ENCODE peak calls at places on chromosomes 16 and 17, in six cellular contexts. P is activated CD8-positive, alpha-beta memory T cell treated with anti-CD3 and anti-CD28 coated beads for 4 hours; A is pancreas; U is NCI-H1048; T is Right ventricle myocardium superior; N is AG08396. B is an unnamed sample.

GRCh38 chr16:85029413-85029794 is 1.8 kb downstream of the KIAA0513 start:
- DNase-seq in P (peak; percentile 53), U (no peak), T (no peak), N (peak; percentile 27), A (no peak), B (no peak)

GRCh38 chr16:10947211-10947787 is 2.9 kb downstream of the CLEC16A start:
- DNase-seq in A (no peak), P (no peak), N (no peak), T (no peak), U (no peak), B (no peak)

GRCh38 chr16:89071686-89072182 is 21.9 kb upstream of the ACSF3 start:
- DNase-seq in T (no peak), U (no peak), N (no peak), A (no peak), P (no peak), B (peak; percentile 51)

GRCh38 chr16:17511340-17511739 is 40.6 kb upstream of the XYLT1 start:
- DNase-seq in T (no peak), P (no peak), N (no peak), A (no peak), U (no peak), B (no peak)

GRCh38 chr16:17205279-17206139 is 265.3 kb downstream of the XYLT1 start:
- DNase-seq in P (no peak), U (no peak), A (peak; percentile 45), N (peak; percentile 61), T (no peak), B (no peak)

GRCh38 chr17:46033392-46033791 is 34.3 kb downstream of the STH start:
- DNase-seq in P (no peak), T (no peak), N (no peak), U (no peak), A (peak; percentile 74), B (no peak)

GRCh38 chr16:19073344-19073743 is 5.9 kb downstream of the COQ7 start:
- DNase-seq in A (no peak), N (no peak), T (no peak), P (no peak), U (no peak), B (no peak)

GRCh38 chr17:14038206-14038605 is 31.1 kb upstream of the COX10 start:
- DNase-seq in P (no peak), T (no peak), N (peak; percentile 63), A (no peak), U (no peak), B (no peak)

GRCh38 chr17:49515196-49515770 is 20.2 kb downstream of the NGFR start:
- DNase-seq in A (peak; percentile 84), U (no peak), N (peak; percentile 96), T (peak; percentile 95), P (no peak), B (peak; percentile 84)

GRCh38 chr17:56777859-56778258 is 55.9 kb downstream of the C17orf67 start:
- DNase-seq in N (peak; percentile 65), A (no peak), P (no peak), T (no peak), U (no peak), B (no peak)

GRCh38 chr16:17161034-17161433 is 309.7 kb downstream of the XYLT1 start:
- DNase-seq in P (no peak), N (no peak), U (no peak), T (no peak), A (no peak), B (no peak)